ENCODE peak calls at places on chromosomes 4 and X, in seven cellular contexts. C, I, L, B, S, U and T are unnamed samples.

GRCh38 chr4:34196375-34196774 is 2047.9 kb downstream of the ARAP2 start:
- DNase-seq in U (no peak), C (no peak), L (no peak), I (no peak), S (no peak), B (no peak), T (no peak)

GRCh38 chr4:18735740-18736288 is 714.3 kb upstream of the LCORL start:
- DNase-seq in I (no peak), U (no peak), C (no peak), S (no peak), L (no peak), B (no peak), T (no peak)

GRCh38 chrX:111568356-111568755 is 56.9 kb downstream of the SERTM2 start:
- DNase-seq in U (no peak), I (peak; percentile 63), S (peak; percentile 50), C (no peak), L (no peak), B (no peak), T (no peak)

GRCh38 chr4:123060039-123060770 is 137.8 kb upstream of the NUDT6 start:
- DNase-seq in L (no peak), C (peak; percentile 49), S (no peak), I (peak; percentile 17), B (no peak), U (no peak), T (no peak)

GRCh38 chr4:78735697-78736096 is 40.5 kb upstream of the BMP2K start:
- DNase-seq in I (no peak), U (no peak), B (no peak), L (no peak), C (no peak), S (no peak), T (peak; percentile 34)

GRCh38 chr4:151676301-151676700 is 84.5 kb downstream of the GATB start:
- DNase-seq in C (no peak), B (no peak), U (no peak), S (no peak), I (no peak), L (peak; percentile 43), T (no peak)

GRCh38 chr4:108240356-108240755 is 71.6 kb upstream of the LEF1 start:
- DNase-seq in I (no peak), U (no peak), S (no peak), B (no peak), C (peak; percentile 4), L (no peak), T (no peak)

GRCh38 chr4:151227731-151228130 is 49.2 kb upstream of the PRSS48 start:
- DNase-seq in I (no peak), U (peak; percentile 89), S (no peak), C (no peak), B (peak; percentile 69), L (peak; percentile 82), T (peak; percentile 19)

GRCh38 chr4:45100936-45101818 is 374.8 kb upstream of the GNPDA2 start:
- DNase-seq in B (no peak), S (peak; percentile 32), U (no peak), C (no peak), I (no peak), L (no peak), T (no peak)

GRCh38 chrX:20433376-20433775 is 166.7 kb upstream of the RPS6KA3 start:
- DNase-seq in L (no peak), B (no peak), C (no peak), U (no peak), S (no peak), I (no peak), T (no peak)

GRCh38 chrX:132615396-132616131 is 126.7 kb upstream of the MBNL3 start:
- DNase-seq in S (peak; percentile 79), C (peak; percentile 81), I (peak; percentile 70), U (peak; percentile 21), L (no peak), B (peak; percentile 9), T (peak; percentile 58)

GRCh38 chrX:72421797-72422196 is 116.1 kb upstream of the CITED1 start:
- DNase-seq in U (no peak), I (no peak), L (no peak), C (no peak), B (no peak), S (no peak), T (no peak)

GRCh38 chr4:156974264-156974663 is 2.7 kb upstream of the PDGFC start:
- DNase-seq in S (no peak), I (no peak), U (no peak), B (no peak), L (no peak), C (no peak), T (no peak)

GRCh38 chr4:40829586-40829985 is 79.8 kb downstream of the NSUN7 start:
- DNase-seq in I (no peak), U (no peak), S (no peak), B (no peak), L (no peak), C (no peak), T (no peak)

GRCh38 chrX:151082077-151082948 is 94.1 kb upstream of the GPR50 start:
- DNase-seq in L (peak; percentile 6), S (peak; percentile 76), I (peak; percentile 75), C (peak; percentile 72), U (peak; percentile 56), B (peak; percentile 25), T (peak; percentile 52)

GRCh38 chrX:97266406-97267121 is 382.9 kb downstream of the RPA4 start:
- DNase-seq in B (no peak), L (no peak), U (no peak), I (no peak), S (no peak), C (no peak), T (no peak)

GRCh38 chr4:3041192-3042142 is 32.9 kb downstream of the HTT-AS start:
- DNase-seq in L (peak; percentile 9), U (peak; percentile 67), S (no peak), B (peak; percentile 37), I (peak; percentile 51), C (peak; percentile 60), T (peak; percentile 81)

GRCh38 chr4:158824425-158825274 is 55.8 kb downstream of the FNIP2 start:
- DNase-seq in S (peak; percentile 37), U (no peak), C (no peak), B (no peak), L (no peak), I (no peak), T (no peak)

GRCh38 chrX:22073928-22074327 is 41.8 kb downstream of the PHEX start:
- DNase-seq in C (no peak), S (no peak), L (no peak), B (no peak), I (peak; percentile 5), U (no peak), T (no peak)

GRCh38 chr4:171433674-171434073 is 379.5 kb upstream of the GALNTL6 start:
- DNase-seq in B (no peak), S (no peak), C (no peak), L (no peak), U (no peak), I (no peak), T (no peak)

GRCh38 chr4:24527371-24527770 is 57.0 kb downstream of the DHX15 start:
- DNase-seq in I (no peak), L (no peak), B (no peak), C (no peak), U (no peak), S (no peak), T (no peak)

GRCh38 chrX:15384304-15384703 is at the start of gene VEGFD:
- DNase-seq in C (no peak), B (no peak), S (peak; percentile 56), U (peak; percentile 19), L (no peak), I (peak; percentile 9), T (no peak)

GRCh38 chrX:13599491-13599890 is 30.1 kb downstream of the EGFL6 start:
- DNase-seq in B (no peak), L (no peak), U (no peak), C (no peak), S (no peak), I (no peak), T (no peak)

GRCh38 chrX:13598877-13599276 is 29.5 kb downstream of the EGFL6 start:
- DNase-seq in L (no peak), I (peak; percentile 28), U (no peak), S (no peak), C (peak; percentile 60), B (no peak), T (no peak)

DNA sequence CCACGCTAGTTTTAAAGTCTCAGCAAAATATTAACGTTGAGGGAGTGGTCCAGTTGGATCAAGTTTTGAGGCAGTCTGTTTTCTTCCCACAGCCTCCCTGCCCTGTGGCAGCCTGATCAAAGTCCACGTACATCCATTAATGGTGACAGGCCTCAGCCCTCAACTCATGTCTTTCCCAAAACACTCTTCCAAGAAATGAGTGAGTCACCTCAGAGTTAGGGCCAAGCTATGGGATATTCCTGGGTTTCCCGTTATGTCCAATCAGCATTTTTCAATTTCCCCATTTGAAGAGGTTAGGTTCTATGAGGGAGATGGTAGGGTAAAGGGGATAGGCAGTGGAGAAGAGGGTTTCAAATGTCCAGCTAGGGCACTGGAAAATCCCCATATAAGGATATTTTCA is 28.5 kb downstream of the EGFL6 start:
- DNase-seq in C (no peak), L (no peak), I (no peak), U (no peak), S (no peak), B (no peak), T (no peak)
- H3K4me3 ChIP-seq in C (no peak overlapping the region), L (no peak overlapping the region), I (no peak overlapping the region), U (no peak overlapping the region), S (no peak overlapping the region), B (no peak overlapping the region), T (no peak overlapping the region)

GRCh38 chrX:125422986-125423385 is 103.3 kb downstream of the TEX13C start:
- DNase-seq in S (no peak), L (no peak), B (no peak), C (no peak), I (no peak), U (no peak), T (no peak)
- H3K4me3 ChIP-seq in S (no peak overlapping the region), L (no peak overlapping the region), B (no peak overlapping the region), C (no peak overlapping the region), I (no peak overlapping the region), U (no peak overlapping the region), T (no peak overlapping the region)

DNA sequence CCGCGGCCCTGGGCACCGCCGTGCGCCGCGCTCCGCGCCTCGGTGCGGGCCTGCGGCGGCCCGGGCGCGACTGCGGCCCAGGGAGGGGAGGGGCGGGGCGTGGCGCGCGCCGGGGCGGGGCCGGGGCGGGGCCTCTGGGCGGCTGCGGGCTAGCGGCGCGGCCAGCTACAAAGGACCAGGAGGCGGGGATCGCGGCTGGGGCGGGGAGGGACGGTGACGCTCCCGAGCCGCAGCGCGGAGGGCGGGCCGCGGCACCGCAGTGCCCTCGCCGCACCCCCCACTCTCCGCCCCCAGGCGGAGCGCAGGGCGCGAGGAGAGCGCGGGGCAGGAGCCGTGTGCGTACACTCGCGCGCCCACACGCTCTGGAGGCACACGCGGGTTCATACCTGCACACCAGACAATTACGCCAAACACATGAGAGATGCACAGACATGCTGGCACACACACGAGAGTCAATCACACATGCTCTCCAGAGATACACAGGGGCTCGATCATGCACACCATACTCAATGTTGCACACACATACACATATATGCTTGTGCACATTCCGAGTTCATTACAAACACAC is at the start of gene CRMP1:
- DNase-seq in L (no peak), U (no peak), S (peak; percentile 72), I (peak; percentile 85), B (no peak), C (no peak), T (no peak)
- H3K4me3 ChIP-seq in L (no peak within 1 kb of the TSS), U (no peak within 1 kb of the TSS), S (no peak within 1 kb of the TSS), I (peak within 1 kb of the TSS; percentile 93), B (no peak within 1 kb of the TSS), C (no peak within 1 kb of the TSS), T (no peak within 1 kb of the TSS)

DNA sequence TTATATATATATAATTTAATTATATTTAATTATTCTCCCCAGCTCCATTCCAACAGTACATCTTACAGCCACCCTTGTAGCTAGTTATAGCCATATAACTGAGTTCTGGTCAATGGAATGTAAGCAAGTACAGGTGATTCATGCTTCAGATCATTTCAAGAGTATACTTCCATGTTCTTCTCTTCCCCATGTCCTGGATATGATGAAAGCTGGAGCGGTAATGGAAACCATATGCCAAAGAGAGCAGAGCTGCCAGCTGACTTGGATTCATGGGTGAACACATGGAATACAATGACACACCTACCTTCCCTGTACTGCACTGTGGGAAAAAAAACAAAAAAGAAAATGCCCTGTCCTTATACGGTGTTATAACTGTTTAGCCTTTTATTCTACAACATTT is 17.5 kb upstream of the CORIN start:
- DNase-seq in B (no peak), C (no peak), U (no peak), I (no peak), S (no peak), L (peak; percentile 89), T (no peak)
- H3K4me3 ChIP-seq in B (no peak overlapping the region), C (no peak overlapping the region), U (no peak overlapping the region), I (no peak overlapping the region), S (no peak overlapping the region), L (no peak overlapping the region), T (no peak overlapping the region)